ENCODE peak calls at places on chromosomes 3 and 15, in six cellular contexts. R, D, K, E, A and X are unnamed samples.

GRCh38 chr15:64634576-64635485 is 140.6 kb downstream of the RBPMS2 start:
- DNase-seq in E (no peak), A (peak), K (no peak), R (no peak), D (no peak), X (no peak)

GRCh38 chr3:41369838-41370237 is 170.5 kb downstream of the CTNNB1 start:
- DNase-seq in E (no peak), R (no peak), A (no peak), K (no peak), D (no peak), X (peak)

GRCh38 chr3:10526366-10526765 is 21.0 kb upstream of the ATP2B2 start:
- DNase-seq in A (no peak), D (no peak), E (no peak), R (no peak), K (no peak), X (no peak)

GRCh38 chr3:20846792-20847191 is 660.8 kb upstream of the SGO1 start:
- DNase-seq in E (no peak), D (no peak), A (no peak), R (no peak), K (no peak), X (no peak)

GRCh38 chr3:45593708-45594601 is 596 bp upstream of the LIMD1 start:
- DNase-seq in K (peak), E (no peak), R (peak), A (peak), D (peak), X (no peak)

GRCh38 chr3:186932281-186933181 is 2.2 kb downstream of the ST6GAL1 start:
- DNase-seq in D (no peak), E (no peak), R (no peak), A (peak), K (peak), X (no peak)

GRCh38 chr3:41569632-41570338 is 370.5 kb downstream of the CTNNB1 start:
- DNase-seq in E (no peak), A (no peak), D (no peak), K (no peak), R (no peak), X (no peak)

GRCh38 chr3:23981136-23981535 is 36.0 kb downstream of the NR1D2 start:
- DNase-seq in A (no peak), D (no peak), R (peak), E (no peak), K (no peak), X (no peak)

GRCh38 chr15:61712124-61712759 is 348.0 kb downstream of the VPS13C start:
- DNase-seq in K (no peak), D (no peak), A (no peak), E (no peak), R (no peak), X (no peak)

GRCh38 chr3:105349988-105350387 is 16.7 kb upstream of the ALCAM start:
- DNase-seq in A (no peak), E (no peak), D (no peak), K (no peak), R (no peak), X (no peak)

GRCh38 chr3:13462822-13463221 is 17.3 kb upstream of the HDAC11 start:
- DNase-seq in R (no peak), E (no peak), A (no peak), K (no peak), D (no peak), X (no peak)

GRCh38 chr3:13460341-13460736 is 19.8 kb upstream of the HDAC11 start:
- DNase-seq in K (no peak), A (no peak), E (no peak), R (no peak), D (no peak), X (no peak)

GRCh38 chr3:13462125-13462629 is 17.9 kb upstream of the HDAC11 start:
- DNase-seq in K (no peak), D (no peak), E (no peak), A (no peak), R (no peak), X (no peak)

GRCh38 chr3:13459605-13460340 is 20.3 kb upstream of the HDAC11 start:
- DNase-seq in A (no peak), R (no peak), D (no peak), K (no peak), E (no peak), X (no peak)

GRCh38 chr3:13461169-13462124 is 18.7 kb upstream of the HDAC11 start:
- DNase-seq in R (peak), K (no peak), D (peak), A (peak), E (no peak), X (no peak)
- TF ChIP-seq CTCF in R (peak), K (no peak), D (peak), A (peak), E (peak), X (peak)

DNA sequence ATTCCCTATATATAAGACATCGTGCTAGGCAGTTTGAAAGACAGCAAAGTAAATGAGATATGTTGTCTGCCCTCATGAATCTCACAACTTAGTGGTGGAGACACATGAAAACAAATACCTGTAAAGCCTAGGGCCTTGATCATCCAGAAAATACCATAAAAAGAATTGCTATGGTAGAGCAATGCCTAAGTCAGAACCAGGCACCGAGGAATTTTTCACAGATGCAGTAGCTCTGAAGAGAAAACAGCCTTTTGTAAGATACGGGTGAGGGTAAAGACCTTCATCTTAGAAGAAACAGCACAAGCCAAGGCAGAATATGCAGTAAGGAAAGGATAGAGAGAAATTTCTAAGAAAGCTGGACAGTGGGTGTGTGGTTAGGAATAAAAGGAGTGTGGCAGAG is 36.1 kb downstream of the CD200R1L start:
- DNase-seq in K (no peak), A (no peak), D (no peak), R (no peak), E (no peak), X (no peak)
- TF ChIP-seq CTCF in K (no peak), A (no peak), D (no peak), R (no peak), E (no peak), X (no peak)

DNA sequence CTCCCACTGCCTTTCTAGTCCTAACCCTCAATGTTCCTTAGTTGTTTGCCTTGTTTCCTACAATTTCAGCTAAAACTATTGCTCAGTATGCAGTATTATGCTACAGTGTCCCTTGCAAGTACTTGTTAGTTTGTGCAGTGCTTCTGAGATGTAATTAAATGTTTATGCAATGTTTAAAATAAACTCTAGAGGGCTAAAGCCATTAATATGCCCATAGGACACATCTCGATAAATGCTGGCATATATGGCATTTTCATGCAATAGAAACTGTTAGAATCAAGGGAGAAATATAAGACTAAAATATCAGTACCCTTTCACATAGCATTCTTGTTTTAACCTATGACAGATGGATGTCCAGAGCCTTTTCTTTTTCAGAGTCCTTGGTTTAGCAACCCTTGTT is 59.8 kb upstream of the ACKR4 start:
- DNase-seq in E (no peak), D (no peak), K (no peak), R (no peak), A (peak), X (no peak)
- TF ChIP-seq CTCF in E (no peak), D (peak), K (no peak), R (no peak), A (no peak), X (no peak)

GRCh38 chr15:55318588-55319494 is at the start of the genes PIGB and PIGBOS1:
- DNase-seq in D (peak), A (peak), K (peak), R (peak), E (peak), X (peak)
- TF ChIP-seq CTCF in D (no peak), A (no peak), K (peak), R (no peak), E (no peak), X (no peak)

DNA sequence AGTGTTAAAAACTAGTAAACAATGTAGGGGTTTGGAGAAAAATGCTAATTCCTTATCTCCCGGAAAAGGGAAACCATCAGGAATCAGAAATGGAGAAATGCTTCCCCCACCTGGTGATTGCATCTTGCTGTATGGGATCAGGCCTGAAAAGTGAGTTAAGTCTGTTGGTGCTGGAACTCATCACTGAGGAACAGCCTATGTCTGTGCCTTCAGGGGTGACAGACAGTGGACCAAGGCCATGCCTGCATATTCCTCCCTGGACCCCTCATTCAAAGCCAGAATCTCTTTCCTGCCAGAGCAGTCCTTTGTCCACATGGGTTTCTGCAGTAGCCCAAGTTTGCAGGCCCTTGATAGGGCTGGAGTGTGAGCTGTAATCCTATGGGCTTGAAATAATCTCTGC is 160.8 kb upstream of the CTDSPL start:
- DNase-seq in E (no peak), R (no peak), A (peak), K (no peak), D (no peak), X (no peak)
- TF ChIP-seq CTCF in E (no peak), R (peak), A (peak), K (no peak), D (no peak), X (no peak)